ENCODE peak calls at places on chromosome 2, in four cellular contexts. Z is heart right ventricle, Q is IMR-90, S is fibroblast of lung. K is an unnamed sample. For H3K4me1 and H3K36me3, the result is how much of the 10 kb centered on the place peaks cover.

GRCh38 chr2:31266804-31267203 is 32.9 kb downstream of the EHD3 start:
- DNase-seq in S (no peak), Z (no peak), Q (no peak), K (no peak)

GRCh38 chr2:101307950-101308431 is 510 bp downstream of the RNF149 start:
- DNase-seq in Z (no peak), S (no peak), Q (no peak), K (peak)

GRCh38 chr2:113692698-113693428 is 63.6 kb downstream of the SLC35F5 start:
- DNase-seq in S (no peak), Z (no peak), Q (no peak), K (no peak)

GRCh38 chr2:6793913-6794312 is 71.8 kb downstream of the CMPK2 start:
- DNase-seq in Z (no peak), S (no peak), Q (no peak), K (no peak)

GRCh38 chr2:216856666-216857065 is 3.2 kb downstream of the TNP1 start:
- DNase-seq in S (no peak), Z (no peak), Q (no peak), K (no peak)

GRCh38 chr2:143681006-143681405 is 551.8 kb downstream of the ARHGAP15 start:
- DNase-seq in Q (no peak), S (no peak), Z (no peak), K (no peak)

GRCh38 chr2:128108166-128108565 is 17.2 kb downstream of the UGGT1 start:
- DNase-seq in Q (no peak), S (no peak), Z (no peak), K (no peak)

GRCh38 chr2:162100579-162100978 is 26.6 kb upstream of the DPP4 start:
- DNase-seq in Z (no peak), Q (no peak), S (no peak), K (no peak)

GRCh38 chr2:200174433-200175216 is 131.9 kb upstream of the SPATS2L start:
- DNase-seq in Z (no peak), Q (no peak), S (no peak), K (no peak)

GRCh38 chr2:12417811-12418210 is 298.9 kb upstream of the TRIB2 start:
- DNase-seq in S (no peak), Q (no peak), Z (no peak), K (no peak)

GRCh38 chr2:33021542-33022259 is 74.9 kb downstream of the LTBP1 start:
- DNase-seq in Q (peak), S (peak), Z (no peak), K (no peak)

GRCh38 chr2:57543211-57543610 is 503.4 kb upstream of the VRK2 start:
- DNase-seq in Z (no peak), S (no peak), Q (no peak), K (no peak)

GRCh38 chr2:210577263-210578071 is 21.1 kb downstream of the CPS1 start:
- DNase-seq in Z (no peak), S (peak), Q (peak), K (no peak)

GRCh38 chr2:178418426-178418825 is 32.5 kb downstream of the PRKRA start:
- DNase-seq in Z (no peak), Q (peak), S (no peak), K (no peak)

GRCh38 chr2:83069724-83070123 is 1389.4 kb downstream of the SUCLG1 start:
- DNase-seq in Z (no peak), Q (peak), S (peak), K (no peak)

GRCh38 chr2:112674229-112674628 is 28.5 kb downstream of the SLC20A1 start:
- DNase-seq in S (no peak), Q (no peak), Z (peak), K (peak)

GRCh38 chr2:39913648-39914456 is 134.8 kb upstream of the THUMPD2 start:
- DNase-seq in Q (peak), Z (no peak), S (peak), K (peak)

GRCh38 chr2:144886847-144887246 is 366.9 kb upstream of the ZEB2 start:
- DNase-seq in S (peak), Z (peak), Q (no peak), K (peak)

GRCh38 chr2:65530547-65531320 is 98.3 kb upstream of the SPRED2 start:
- DNase-seq in Q (peak), S (peak), Z (no peak), K (no peak)

GRCh38 chr2:103285354-103285753 is 523.5 kb downstream of the TMEM182 start:
- DNase-seq in S (no peak), Q (no peak), Z (no peak), K (no peak)

GRCh38 chr2:47558116-47559078 is 155.4 kb downstream of the MSH2 start:
- DNase-seq in S (no peak), Z (peak), Q (no peak), K (no peak)

GRCh38 chr2:192011196-192011595 is 164.3 kb upstream of the CAVIN2 start:
- DNase-seq in Q (peak), S (peak), Z (no peak), K (no peak)

GRCh38 chr2:109660046-109660860 is 46.1 kb downstream of the SOWAHC start:
- DNase-seq in S (no peak), Z (no peak), Q (no peak), K (no peak)

GRCh38 chr2:239330836-239331235 is 70.0 kb downstream of the HDAC4 start:
- DNase-seq in Z (no peak), Q (no peak), S (no peak), K (no peak)

GRCh38 chr2:30492185-30492584 is 45.1 kb downstream of the LCLAT1 start:
- DNase-seq in Z (no peak), Q (peak), S (no peak), K (no peak)

GRCh38 chr2:73962798-73963197 is 21.9 kb upstream of the TET3 start:
- DNase-seq in Z (no peak), S (no peak), Q (no peak), K (no peak)

GRCh38 chr2:141869572-141869971 is 261.2 kb downstream of the LRP1B start:
- DNase-seq in Z (no peak), Q (no peak), S (no peak), K (no peak)

GRCh38 chr2:161049571-161049970 is 110.7 kb upstream of the TANK start:
- DNase-seq in Q (no peak), Z (no peak), S (no peak), K (no peak)

GRCh38 chr2:198100323-198100722 is 295.9 kb downstream of the PLCL1 start:
- DNase-seq in S (peak), Q (peak), Z (no peak), K (no peak)

GRCh38 chr2:86194751-86195054 is 559 bp downstream of the IMMT start:
- DNase-seq in Q (no peak), S (peak), Z (peak), K (peak)

GRCh38 chr2:127400897-127401756 is 13.4 kb upstream of the MAP3K2 start:
- DNase-seq in S (peak), Z (no peak), Q (peak), K (peak)

GRCh38 chr2:161090401-161090800 is 69.8 kb upstream of the TANK start:
- DNase-seq in Z (no peak), Q (peak), S (no peak), K (peak)

GRCh38 chr2:216857131-216857550 is 2.7 kb downstream of the TNP1 start:
- DNase-seq in S (peak), Q (peak), Z (no peak), K (no peak)

GRCh38 chr2:233451950-233452349 is 97.7 kb downstream of the DGKD start:
- DNase-seq in Q (no peak), S (no peak), Z (no peak), K (no peak)

GRCh38 chr2:42245392-42245791 is 76.2 kb downstream of the EML4 start:
- DNase-seq in Q (no peak), Z (no peak), S (no peak), K (no peak)

GRCh38 chr2:85706604-85707296 is 12.6 kb downstream of the GNLY start:
- DNase-seq in Q (no peak), S (no peak), Z (no peak), K (no peak)

GRCh38 chr2:120819720-120820210 is 84.1 kb downstream of the GLI2 start:
- DNase-seq in S (peak), Z (no peak), Q (no peak), K (no peak)
- H3K4me1 ChIP-seq in S (under half), Z (under half), Q (under half), K (under half)

GRCh38 chr2:24957976-24958375 is 13.8 kb downstream of the DNAJC27 start:
- DNase-seq in S (no peak), Z (no peak), Q (no peak), K (no peak)
- H3K36me3 ChIP-seq in S (under half), Z (under half), Q (under half), K (under half)

GRCh38 chr2:174180165-174180724 is 68.1 kb downstream of the OLA1 start:
- DNase-seq in Z (no peak), S (no peak), Q (no peak), K (no peak)
- TF ChIP-seq CTCF in Z (no peak), S (no peak), Q (peak), K (no peak)

GRCh38 chr2:150479075-150479915 is 8.2 kb downstream of the RND3 start:
- DNase-seq in S (peak), Q (peak), Z (no peak), K (no peak)
- H3K4me1 ChIP-seq in S (under half), Q (under half), Z (half or more), K (half or more)

GRCh38 chr2:64101141-64101591 is 43.1 kb downstream of the PELI1 start:
- DNase-seq in Q (peak), S (peak), Z (no peak), K (no peak)
- H3K36me3 ChIP-seq in Q (under half), S (under half), Z (under half), K (under half)

GRCh38 chr2:8806885-8807701 is 30.3 kb downstream of the KIDINS220 start:
- DNase-seq in Z (no peak), Q (no peak), S (no peak), K (no peak)
- TF ChIP-seq CTCF in Z (no peak), Q (no peak), S (no peak), K (no peak)

DNA sequence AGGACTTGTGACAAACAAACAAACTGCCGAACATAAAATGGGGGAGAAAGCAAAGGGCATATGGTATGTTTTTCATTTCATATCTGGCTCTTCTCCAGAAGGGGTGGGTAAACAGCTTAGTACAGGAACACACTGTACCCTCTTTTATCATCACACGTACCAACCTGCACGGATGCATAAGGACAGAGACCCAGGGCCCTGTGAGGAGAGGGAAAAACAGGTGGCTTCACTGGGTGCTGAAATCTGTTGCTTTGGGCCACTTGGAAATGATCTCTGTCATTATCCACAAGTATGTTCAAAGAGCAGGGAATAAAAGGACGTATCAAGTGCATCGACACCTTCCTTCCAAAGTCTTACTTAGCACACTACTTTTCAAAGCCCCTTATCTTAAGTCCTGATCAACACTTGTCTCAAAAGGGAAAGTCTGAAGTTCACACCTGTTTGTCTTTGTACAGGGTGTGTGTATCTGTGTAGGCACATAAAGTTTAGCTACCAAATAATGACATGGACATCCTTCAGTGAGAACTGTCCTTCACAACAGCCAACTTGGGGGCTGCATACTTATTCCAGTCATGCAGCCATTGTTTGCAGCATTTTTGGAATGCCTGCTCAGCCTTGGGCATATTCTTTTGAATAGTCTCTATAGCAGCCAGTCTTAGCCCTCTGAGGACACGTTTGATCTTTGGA is 60.7 kb downstream of the IRS1 start:
- DNase-seq in Q (no peak), S (no peak), Z (no peak), K (no peak)
- H3K4me1 ChIP-seq in Q (under half), S (under half), Z (under half), K (under half)